ENCODE peak calls at places on chromosomes 13 and 19, in six cellular contexts. One of them, this sample, is unnamed.

GRCh38 chr19:11480927-11481776 is at the start of gene ELAVL3:
- DNase-seq in IMR-90: no peak
- DNase-seq in hepatocyte: no peak
- DNase-seq in GM23248: no peak
- DNase-seq in PC-9: no peak
- DNase-seq in H1: no peak
- DNase-seq in this sample: peak; percentile 67

GRCh38 chr13:82848766-82849165 is 1033.5 kb downstream of the SLITRK1 start:
- DNase-seq in hepatocyte: no peak
- DNase-seq in H1: no peak
- DNase-seq in PC-9: no peak
- DNase-seq in IMR-90: no peak
- DNase-seq in GM23248: no peak
- DNase-seq in this sample: no peak

GRCh38 chr13:21233086-21233485 is 56.6 kb downstream of the MRPL57 start:
- DNase-seq in PC-9: no peak
- DNase-seq in GM23248: no peak
- DNase-seq in hepatocyte: no peak
- DNase-seq in IMR-90: no peak
- DNase-seq in H1: no peak
- DNase-seq in this sample: no peak

GRCh38 chr19:54017266-54017665 is 25.8 kb downstream of the CACNG6 start:
- DNase-seq in PC-9: no peak
- DNase-seq in hepatocyte: no peak
- DNase-seq in H1: no peak
- DNase-seq in GM23248: peak; percentile 48
- DNase-seq in IMR-90: peak; percentile 31
- DNase-seq in this sample: no peak

GRCh38 chr13:112875627-112876026 is 93.4 kb upstream of the MCF2L start:
- DNase-seq in H1: no peak
- DNase-seq in IMR-90: no peak
- DNase-seq in PC-9: no peak
- DNase-seq in GM23248: no peak
- DNase-seq in hepatocyte: no peak
- DNase-seq in this sample: no peak

GRCh38 chr19:10753305-10753704 is 35.4 kb downstream of the DNM2 start:
- DNase-seq in GM23248: no peak
- DNase-seq in H1: no peak
- DNase-seq in PC-9: no peak
- DNase-seq in hepatocyte: no peak
- DNase-seq in IMR-90: no peak
- DNase-seq in this sample: no peak

GRCh38 chr19:58551577-58552471 is 3.1 kb downstream of the CHMP2A start:
- DNase-seq in H1: no peak
- DNase-seq in GM23248: no peak
- DNase-seq in PC-9: no peak
- DNase-seq in IMR-90: no peak
- DNase-seq in hepatocyte: peak; percentile 4
- DNase-seq in this sample: peak; percentile 27

GRCh38 chr13:72145383-72145782 is 278.4 kb upstream of the DACH1 start:
- DNase-seq in PC-9: no peak
- DNase-seq in hepatocyte: no peak
- DNase-seq in H1: no peak
- DNase-seq in GM23248: no peak
- DNase-seq in IMR-90: no peak
- DNase-seq in this sample: no peak

GRCh38 chr19:940591-941291 is 14.9 kb downstream of the ARID3A start:
- DNase-seq in GM23248: no peak
- DNase-seq in PC-9: peak; percentile 95
- DNase-seq in hepatocyte: no peak
- DNase-seq in H1: no peak
- DNase-seq in IMR-90: peak; percentile 57
- DNase-seq in this sample: no peak

GRCh38 chr19:40806385-40807146 is 7.6 kb downstream of the EGLN2 start:
- DNase-seq in hepatocyte: peak; percentile 95
- DNase-seq in PC-9: no peak
- DNase-seq in IMR-90: peak; percentile 95
- DNase-seq in GM23248: peak; percentile 94
- DNase-seq in H1: peak; percentile 90
- DNase-seq in this sample: peak; percentile 99

GRCh38 chr19:46186101-46186716 is 38.2 kb downstream of the IGFL2 start:
- DNase-seq in H1: no peak
- DNase-seq in PC-9: no peak
- DNase-seq in IMR-90: no peak
- DNase-seq in hepatocyte: no peak
- DNase-seq in GM23248: no peak
- DNase-seq in this sample: no peak
- H2AFZ ChIP-seq in H1: no peak overlapping the region
- H2AFZ ChIP-seq in PC-9: no peak overlapping the region
- H2AFZ ChIP-seq in IMR-90: no peak overlapping the region
- H2AFZ ChIP-seq in hepatocyte: no peak overlapping the region
- H2AFZ ChIP-seq in GM23248: no peak overlapping the region
- H2AFZ ChIP-seq in this sample: no peak overlapping the region

GRCh38 chr13:106151056-106151699 is 384.3 kb downstream of the EFNB2 start:
- DNase-seq in PC-9: peak; percentile 79
- DNase-seq in hepatocyte: peak; percentile 43
- DNase-seq in IMR-90: peak; percentile 84
- DNase-seq in GM23248: peak; percentile 84
- DNase-seq in H1: peak; percentile 15
- DNase-seq in this sample: no peak
- H2AFZ ChIP-seq in PC-9: no peak overlapping the region
- H2AFZ ChIP-seq in hepatocyte: peak overlapping the region; percentile 15
- H2AFZ ChIP-seq in IMR-90: peak overlapping the region; percentile 84
- H2AFZ ChIP-seq in GM23248: peak overlapping the region; percentile 11
- H2AFZ ChIP-seq in H1: no peak overlapping the region
- H2AFZ ChIP-seq in this sample: no peak overlapping the region

GRCh38 chr19:35294328-35294727 is 2.4 kb downstream of the MAG start:
- DNase-seq in GM23248: peak; percentile 29
- DNase-seq in hepatocyte: no peak
- DNase-seq in IMR-90: no peak
- DNase-seq in PC-9: no peak
- DNase-seq in H1: no peak
- DNase-seq in this sample: no peak

GRCh38 chr19:35295792-35296462 is 4.0 kb downstream of the MAG start:
- DNase-seq in IMR-90: no peak
- DNase-seq in GM23248: no peak
- DNase-seq in hepatocyte: no peak
- DNase-seq in H1: no peak
- DNase-seq in PC-9: no peak
- DNase-seq in this sample: peak; percentile 62

GRCh38 chr19:35296644-35297514 is 4.9 kb downstream of the MAG start:
- DNase-seq in hepatocyte: no peak
- DNase-seq in PC-9: no peak
- DNase-seq in GM23248: no peak
- DNase-seq in H1: no peak
- DNase-seq in IMR-90: no peak
- DNase-seq in this sample: no peak

GRCh38 chr19:35294859-35295258 is 2.9 kb downstream of the MAG start:
- DNase-seq in PC-9: no peak
- DNase-seq in hepatocyte: no peak
- DNase-seq in GM23248: peak; percentile 47
- DNase-seq in H1: no peak
- DNase-seq in IMR-90: no peak
- DNase-seq in this sample: no peak

GRCh38 chr19:35295453-35295791 is 3.5 kb downstream of the MAG start:
- DNase-seq in IMR-90: no peak
- DNase-seq in H1: no peak
- DNase-seq in hepatocyte: no peak
- DNase-seq in GM23248: no peak
- DNase-seq in PC-9: no peak
- DNase-seq in this sample: no peak
- H2AFZ ChIP-seq in IMR-90: no peak overlapping the region
- H2AFZ ChIP-seq in H1: no peak overlapping the region
- H2AFZ ChIP-seq in hepatocyte: no peak overlapping the region
- H2AFZ ChIP-seq in GM23248: no peak overlapping the region
- H2AFZ ChIP-seq in PC-9: no peak overlapping the region
- H2AFZ ChIP-seq in this sample: no peak overlapping the region

GRCh38 chr19:32682317-32682716 is 6.7 kb downstream of the RGS9BP start:
- DNase-seq in hepatocyte: no peak
- DNase-seq in H1: no peak
- DNase-seq in IMR-90: no peak
- DNase-seq in GM23248: no peak
- DNase-seq in PC-9: peak; percentile 46
- DNase-seq in this sample: no peak
- H2AFZ ChIP-seq in hepatocyte: no peak overlapping the region
- H2AFZ ChIP-seq in H1: no peak overlapping the region
- H2AFZ ChIP-seq in IMR-90: no peak overlapping the region
- H2AFZ ChIP-seq in GM23248: no peak overlapping the region
- H2AFZ ChIP-seq in PC-9: no peak overlapping the region
- H2AFZ ChIP-seq in this sample: no peak overlapping the region